ENCODE peak calls at places on chromosome 1, in ten cellular contexts. M, B, W, P, R, H, L, Z, C and V are unnamed samples.

GRCh38 chr1:231278100-231278790 is 37.2 kb downstream of the GNPAT start:
- DNase-seq in H (no peak), P (no peak), R (peak; percentile 89), C (no peak), Z (no peak), W (no peak), M (no peak), L (no peak), B (no peak), V (no peak)

GRCh38 chr1:230542054-230542453 is 100.2 kb upstream of the COG2 start:
- DNase-seq in M (peak; percentile 87), L (no peak), Z (peak; percentile 96), B (no peak), P (no peak), R (no peak), H (peak; percentile 93), W (no peak), C (no peak), V (no peak)

GRCh38 chr1:214658175-214658574 is 55.2 kb downstream of the CENPF start:
- DNase-seq in P (no peak), R (no peak), H (no peak), Z (no peak), M (no peak), B (no peak), W (no peak), C (no peak), L (no peak), V (no peak)

GRCh38 chr1:104092698-104093097 is 343.0 kb downstream of the AMY1C start:
- DNase-seq in B (no peak), C (no peak), W (no peak), H (no peak), R (no peak), P (no peak), M (no peak), L (no peak), Z (no peak), V (no peak)

GRCh38 chr1:228977741-228978140 is 242.5 kb downstream of the RHOU start:
- DNase-seq in R (no peak), Z (no peak), W (peak; percentile 6), C (no peak), H (no peak), P (no peak), L (no peak), B (no peak), M (no peak), V (no peak)

GRCh38 chr1:46175243-46175642 is 356 bp downstream of the TSPAN1 start:
- DNase-seq in W (no peak), B (no peak), L (no peak), C (peak; percentile 6), H (no peak), P (no peak), M (no peak), R (no peak), Z (no peak), V (no peak)

GRCh38 chr1:83839566-83840173 is 159.3 kb downstream of the TTLL7 start:
- DNase-seq in Z (peak; percentile 75), H (peak; percentile 7), P (no peak), C (no peak), M (no peak), B (peak; percentile 27), L (no peak), R (no peak), W (no peak), V (no peak)

GRCh38 chr1:59020151-59020997 is 236.5 kb upstream of the JUN start:
- DNase-seq in R (peak; percentile 70), H (peak; percentile 72), W (peak; percentile 72), C (peak; percentile 82), M (no peak), B (peak; percentile 27), Z (peak; percentile 76), P (peak; percentile 40), L (peak; percentile 53), V (no peak)

GRCh38 chr1:49323925-49324540 is 547.3 kb upstream of the BEND5 start:
- DNase-seq in P (no peak), W (no peak), Z (no peak), H (no peak), R (no peak), M (no peak), C (no peak), B (no peak), L (no peak), V (no peak)

GRCh38 chr1:53783056-53783455 is 44.1 kb upstream of the GLIS1 start:
- DNase-seq in R (no peak), Z (peak; percentile 61), C (no peak), M (no peak), W (no peak), P (no peak), H (peak; percentile 2), L (no peak), B (no peak), V (no peak)

GRCh38 chr1:175409938-175410337 is 217.4 kb upstream of the KIAA0040 start:
- DNase-seq in C (no peak), H (no peak), L (no peak), W (no peak), B (no peak), M (no peak), P (no peak), Z (no peak), R (no peak), V (no peak)

GRCh38 chr1:20867062-20867461 is 80.0 kb upstream of the HP1BP3 start:
- DNase-seq in L (no peak), W (no peak), Z (peak; percentile 28), R (no peak), H (no peak), B (peak; percentile 50), M (no peak), C (no peak), P (no peak), V (no peak)

GRCh38 chr1:157969693-157970485 is 23.6 kb upstream of the KIRREL1 start:
- DNase-seq in L (no peak), C (no peak), P (peak; percentile 79), M (peak; percentile 60), W (peak; percentile 58), Z (peak; percentile 91), R (no peak), B (peak; percentile 57), H (peak; percentile 90), V (peak; percentile 66)

GRCh38 chr1:41486053-41486891 is 1.8 kb upstream of the EDN2 start:
- DNase-seq in B (no peak), Z (no peak), P (no peak), M (no peak), R (peak; percentile 29), W (no peak), C (no peak), H (no peak), L (no peak), V (no peak)

GRCh38 chr1:211715976-211716375 is 40.6 kb upstream of the NEK2 start:
- DNase-seq in L (no peak), H (no peak), R (no peak), B (no peak), P (no peak), W (no peak), Z (no peak), M (no peak), C (no peak), V (no peak)

DNA sequence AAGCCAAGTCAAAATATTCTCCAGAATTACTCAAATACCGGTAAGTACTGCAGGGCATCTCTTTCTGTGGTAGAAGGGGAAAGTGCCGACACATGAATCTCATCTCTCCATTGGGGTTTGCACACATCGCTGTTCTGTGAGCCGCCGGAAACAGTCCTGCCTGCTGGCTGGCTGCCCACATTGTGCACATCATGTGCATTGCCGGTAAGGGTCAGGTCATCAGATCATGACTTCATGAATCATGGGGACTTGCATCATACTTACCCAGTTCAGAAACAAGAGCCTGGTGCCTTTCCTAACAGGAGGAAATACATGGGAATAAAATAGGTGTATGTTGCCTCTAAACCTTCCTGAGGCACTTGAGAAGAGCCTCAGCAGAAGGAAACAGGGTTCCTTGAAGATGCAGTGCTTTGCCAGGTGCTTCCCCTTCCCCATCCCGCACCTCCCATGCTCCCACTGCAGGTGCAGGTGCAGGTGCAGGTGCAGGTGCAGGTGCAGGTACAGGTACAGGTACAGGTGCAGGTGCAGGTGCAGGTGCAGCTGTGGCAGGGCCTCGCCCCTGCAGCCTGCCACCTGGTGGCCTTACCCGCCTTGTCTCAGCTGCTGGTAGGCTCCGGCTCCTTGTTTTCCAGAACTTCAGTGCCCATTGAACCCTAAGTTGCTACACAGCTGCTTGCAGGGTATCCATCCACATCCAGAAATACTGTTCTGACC is 26.5 kb downstream of the GPR137B start:
- DNase-seq in H (no peak), C (no peak), W (peak; percentile 57), L (no peak), B (no peak), Z (peak; percentile 61), M (no peak), P (peak; percentile 79), R (peak; percentile 67), V (no peak)
- TF ChIP-seq CTCF in H (peak; percentile 13), C (no peak), W (no peak), L (no peak), B (no peak), Z (no peak), M (peak; percentile 46), P (peak; percentile 47), R (no peak), V (no peak)

DNA sequence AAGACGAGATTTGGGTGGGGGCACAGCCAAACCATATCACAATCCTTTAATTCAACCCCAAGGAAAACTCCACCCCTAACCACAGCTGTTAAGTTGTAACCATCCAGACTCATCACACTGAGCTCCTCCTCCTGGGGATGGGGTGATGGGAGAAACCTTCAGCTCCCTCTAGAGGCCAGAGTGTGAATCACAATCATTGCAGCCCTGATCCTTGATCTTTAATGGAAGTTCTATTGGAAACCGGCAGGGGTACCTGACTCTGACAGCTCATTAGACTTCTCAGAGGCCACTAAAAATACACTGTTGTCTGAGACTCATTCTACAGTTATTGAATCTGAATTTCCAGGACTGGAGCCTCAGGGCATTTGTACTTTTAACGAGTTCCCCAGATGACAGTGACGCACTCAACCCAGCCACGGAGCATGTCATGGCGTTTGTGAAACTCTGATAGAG is 127.2 kb downstream of the IGSF21 start:
- DNase-seq in Z (peak; percentile 41), B (no peak), W (no peak), L (no peak), R (no peak), M (no peak), H (peak; percentile 30), P (peak; percentile 38), C (no peak), V (peak; percentile 72)
- TF ChIP-seq CTCF in Z (peak; percentile 37), B (peak; percentile 35), W (peak; percentile 23), L (no peak), R (peak; percentile 34), M (peak; percentile 60), H (peak; percentile 50), P (peak; percentile 45), C (peak; percentile 50), V (peak; percentile 92)

GRCh38 chr1:26820784-26821269 is 5.7 kb upstream of the ZDHHC18 start:
- DNase-seq in Z (no peak), B (no peak), M (no peak), C (peak; percentile 82), L (peak; percentile 50), P (no peak), W (no peak), R (no peak), H (no peak), V (no peak)
- TF ChIP-seq CTCF in Z (no peak), B (no peak), M (no peak), C (peak; percentile 73), L (peak; percentile 57), P (no peak), W (no peak), R (no peak), H (no peak), V (no peak)

DNA sequence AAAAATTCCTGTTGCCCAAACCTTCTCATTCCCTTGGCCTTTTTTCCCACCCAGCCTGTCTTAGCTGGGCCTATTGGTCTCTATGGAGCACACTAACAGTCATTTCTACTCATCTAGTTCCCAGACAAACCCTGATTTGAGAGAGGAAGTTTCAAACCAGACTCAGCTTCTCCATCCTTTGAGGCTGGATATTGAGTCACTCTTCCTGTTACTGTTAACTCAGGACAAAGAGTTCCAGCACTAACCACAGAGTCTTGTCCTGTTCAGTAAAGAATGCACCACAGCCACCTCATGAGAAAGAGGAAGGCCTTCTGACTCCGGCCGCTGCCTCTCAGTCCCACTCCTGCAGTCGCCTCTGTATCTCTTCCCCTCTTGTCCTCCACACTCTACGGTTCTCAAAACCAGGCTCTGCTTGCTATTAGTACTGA is 137.8 kb downstream of the PTPRC start:
- DNase-seq in L (no peak), W (peak; percentile 21), P (no peak), M (peak; percentile 56), C (no peak), B (peak; percentile 8), R (no peak), H (peak; percentile 98), Z (peak; percentile 93), V (no peak)
- TF ChIP-seq CTCF in L (no peak), W (no peak), P (no peak), M (no peak), C (no peak), B (no peak), R (no peak), H (no peak), Z (no peak), V (no peak)